ENCODE peak calls at places on chromosomes 1 and 21, in seven cellular contexts. N is thyroid gland, H is A549, U is psoas muscle, J is PC-3, D is AG04450, E is Panc1. A is an unnamed sample.
A peak's percentile ranks its signal among the peaks of the same experiment; 100 is the strongest.

GRCh38 chr21:17537299-17537698 is 24.5 kb downstream of the CXADR start:
- DNase-seq in J (peak; percentile 55), E (no peak), H (peak; percentile 31), U (no peak), N (no peak), D (no peak), A (no peak)

GRCh38 chr1:6267686-6268281 is 6.9 kb upstream of the GPR153 start:
- DNase-seq in E (no peak), U (no peak), N (no peak), J (peak; percentile 91), D (no peak), H (no peak), A (no peak)

GRCh38 chr1:209150114-209150513 is 433.4 kb upstream of the CAMK1G start:
- DNase-seq in D (peak; percentile 1), J (peak; percentile 70), E (no peak), U (no peak), H (peak; percentile 24), N (no peak), A (no peak)

GRCh38 chr1:103790172-103790571 is 40.5 kb downstream of the AMY1C start:
- DNase-seq in N (no peak), U (no peak), H (no peak), J (no peak), E (no peak), D (no peak), A (no peak)

GRCh38 chr1:90724361-90724760 is 7.3 kb upstream of the BARHL2 start:
- DNase-seq in J (no peak), U (no peak), D (no peak), N (no peak), H (no peak), E (no peak), A (no peak)

GRCh38 chr21:38234395-38235142 is 22.2 kb upstream of the KCNJ15 start:
- DNase-seq in E (no peak), H (no peak), U (no peak), N (peak; percentile 85), J (peak; percentile 95), D (no peak), A (no peak)

GRCh38 chr1:172145231-172145651 is 275.2 kb upstream of the C1orf105 start:
- DNase-seq in J (no peak), D (no peak), U (no peak), H (no peak), N (no peak), E (no peak), A (no peak)

GRCh38 chr1:108513114-108513513 is 46.8 kb upstream of the EEIG2 start:
- DNase-seq in D (no peak), U (no peak), J (no peak), H (no peak), N (no peak), E (no peak), A (no peak)

GRCh38 chr1:41239988-41240610 is 2.0 kb downstream of the SCMH1 start:
- DNase-seq in J (peak; percentile 70), D (no peak), U (no peak), N (no peak), H (peak; percentile 73), E (no peak), A (no peak)

GRCh38 chr1:234322979-234323378 is 50.3 kb upstream of the COA6 start:
- DNase-seq in U (no peak), N (peak; percentile 11), J (peak; percentile 41), E (no peak), D (no peak), H (peak; percentile 62), A (no peak)

GRCh38 chr1:97247196-97247595 is 525.6 kb downstream of the PTBP2 start:
- DNase-seq in H (no peak), N (no peak), U (no peak), J (no peak), E (no peak), D (no peak), A (no peak)

GRCh38 chr1:245247791-245248789 is 93.3 kb downstream of the KIF26B start:
- DNase-seq in J (no peak), N (no peak), U (no peak), H (no peak), E (no peak), D (no peak), A (no peak)

GRCh38 chr1:209587778-209588177 is 4.3 kb downstream of the CAMK1G start:
- DNase-seq in U (no peak), E (no peak), N (no peak), J (peak; percentile 93), D (no peak), H (peak; percentile 21), A (no peak)

GRCh38 chr1:15681346-15682290 is 2.5 kb upstream of the PLEKHM2 start:
- DNase-seq in D (no peak), U (peak; percentile 39), H (no peak), E (no peak), N (no peak), J (no peak), A (no peak)

GRCh38 chr1:68270993-68271392 is 38.7 kb upstream of the WLS start:
- DNase-seq in N (no peak), J (no peak), H (no peak), E (no peak), D (no peak), U (no peak), A (no peak)

GRCh38 chr1:226506921-226507320 is 41.6 kb upstream of the STUM start:
- DNase-seq in E (no peak), D (no peak), H (no peak), U (no peak), N (no peak), J (no peak), A (no peak)

GRCh38 chr1:226511296-226511695 is 37.3 kb upstream of the STUM start:
- DNase-seq in H (no peak), N (no peak), J (no peak), U (no peak), E (no peak), D (no peak), A (no peak)

GRCh38 chr1:226510453-226510852 is 38.1 kb upstream of the STUM start:
- DNase-seq in E (no peak), D (no peak), H (no peak), J (no peak), U (no peak), N (no peak), A (no peak)

DNA sequence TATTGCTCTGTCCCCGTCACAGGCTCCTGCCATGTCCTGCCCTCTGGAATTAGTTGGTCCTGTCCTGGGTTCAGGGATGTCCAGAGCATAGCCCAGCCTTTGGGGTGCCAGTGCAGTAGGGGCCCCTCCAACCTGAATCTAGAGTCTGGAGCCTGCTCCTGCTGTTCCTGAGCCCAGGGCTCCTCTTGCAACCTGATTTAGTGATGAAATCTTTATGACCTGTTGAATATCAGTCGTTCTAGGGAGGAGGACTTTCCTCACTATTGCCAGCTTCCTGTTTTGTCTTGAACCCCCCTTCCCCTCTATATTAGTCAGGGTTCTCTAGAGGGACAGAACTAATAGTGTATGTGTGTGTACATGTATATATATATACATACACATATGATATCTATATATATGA is 42.5 kb upstream of the STUM start:
- DNase-seq in J (no peak), H (no peak), D (no peak), N (no peak), E (no peak), U (no peak), A (no peak)
- TF ChIP-seq CTCF in J (no peak), H (no peak), D (no peak), N (no peak), E (no peak), U (no peak), A (no peak)

DNA sequence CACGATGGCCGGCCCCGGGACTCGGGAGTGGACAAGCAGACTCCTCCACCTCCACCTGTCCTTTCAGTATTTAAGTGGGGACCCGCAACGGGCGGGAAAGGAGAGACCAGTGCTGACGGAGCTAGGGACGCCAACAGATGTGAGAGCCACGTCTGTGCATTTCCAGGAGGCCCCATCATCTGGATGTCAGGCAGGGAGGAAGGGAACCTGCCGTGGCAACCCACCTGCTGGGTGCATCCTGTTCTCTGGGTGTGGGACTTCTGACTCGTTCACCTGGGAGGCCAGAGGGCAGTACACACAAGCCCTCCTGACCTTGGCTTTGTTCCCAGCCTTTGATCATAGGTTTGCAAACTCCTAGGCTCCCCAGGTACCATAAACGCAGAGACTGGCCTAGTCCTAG is 5.6 kb upstream of the PCBP3 start:
- DNase-seq in N (no peak), U (no peak), E (no peak), D (no peak), H (no peak), J (no peak), A (peak; percentile 46)
- H3K27ac ChIP-seq in N (no peak overlapping the region), U (no peak overlapping the region), E (no peak overlapping the region), D (no peak overlapping the region), H (no peak overlapping the region), J (no peak overlapping the region), A (no peak overlapping the region)

GRCh38 chr1:181033799-181034391 is at the start of gene MR1:
- DNase-seq in E (peak; percentile 76), N (peak; percentile 34), H (peak; percentile 84), D (peak; percentile 38), U (no peak), J (peak; percentile 81), A (no peak)

GRCh38 chr1:181028241-181029014 is 5.4 kb upstream of the MR1 start:
- DNase-seq in E (no peak), H (no peak), U (no peak), N (no peak), J (no peak), D (peak; percentile 47), A (no peak)

GRCh38 chr1:181036107-181036843 is 2.5 kb downstream of the MR1 start:
- DNase-seq in H (no peak), E (no peak), N (no peak), J (no peak), D (no peak), U (no peak), A (no peak)

GRCh38 chr1:181038399-181038873 is 4.7 kb downstream of the MR1 start:
- DNase-seq in D (no peak), H (peak; percentile 84), N (peak; percentile 35), U (peak; percentile 27), J (peak; percentile 82), E (peak; percentile 45), A (no peak)

DNA sequence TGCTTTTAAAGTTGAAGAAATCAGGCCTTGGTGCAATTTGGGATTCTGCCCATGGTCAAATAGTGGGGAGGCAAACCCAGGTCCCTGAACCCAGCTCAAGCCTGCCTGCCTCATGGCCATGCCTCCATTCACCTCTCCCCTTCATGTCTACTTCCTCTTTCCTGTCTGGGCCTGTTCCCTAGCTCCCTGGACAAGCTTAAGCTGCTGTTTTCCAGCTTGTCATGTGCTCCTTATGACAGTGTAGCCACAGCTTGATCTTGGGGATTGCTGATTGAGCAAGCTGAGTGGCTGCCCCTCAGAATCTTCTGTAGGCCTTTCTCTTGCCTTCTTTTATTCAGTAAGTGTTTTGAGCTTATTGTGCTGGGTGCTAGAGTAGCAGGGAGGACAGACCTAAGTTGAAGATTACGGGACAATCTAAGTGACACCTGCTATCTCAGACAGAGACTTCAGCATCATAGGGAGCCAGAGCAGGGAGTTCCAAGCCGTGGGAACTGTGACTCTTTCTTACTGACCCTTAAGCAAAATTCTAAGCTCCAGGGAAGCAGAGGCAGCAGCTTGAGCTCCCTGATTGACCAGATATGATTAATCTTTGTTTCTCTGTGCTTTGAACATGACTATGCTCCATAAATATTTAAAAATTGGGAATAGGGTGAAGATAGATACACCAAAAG is 520 bp upstream of the MR1 start:
- DNase-seq in E (no peak), U (peak; percentile 21), N (peak; percentile 18), H (peak; percentile 29), J (no peak), D (no peak), A (no peak)
- H3K4me3 ChIP-seq in E (peak overlapping the region; percentile 33), U (peak overlapping the region; percentile 70), N (peak overlapping the region; percentile 34), H (peak overlapping the region; percentile 43), J (peak overlapping the region; percentile 63), D (peak overlapping the region; percentile 21), A (peak overlapping the region; percentile 87)

DNA sequence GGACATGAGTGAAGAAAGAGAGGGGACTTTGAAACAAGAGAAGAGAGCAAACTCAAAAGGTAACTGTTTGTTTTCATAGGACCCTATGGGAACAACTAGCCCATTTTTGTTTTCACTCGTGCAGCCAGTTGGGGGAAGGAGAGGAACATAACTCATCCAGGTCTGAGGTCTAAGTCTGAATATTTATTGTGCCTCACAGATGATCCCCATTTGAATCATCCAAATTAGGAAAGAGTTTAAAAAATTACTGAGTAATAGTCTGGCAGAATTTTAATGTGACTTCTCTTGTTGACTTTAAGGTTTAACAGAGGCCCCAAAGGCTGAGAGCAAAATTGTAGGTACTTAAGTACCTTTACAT is 10.4 kb upstream of the TSPAN2 start:
- DNase-seq in H (no peak), E (no peak), D (no peak), N (no peak), U (no peak), J (peak; percentile 89), A (no peak)
- TF ChIP-seq CTCF in H (no peak), E (no peak), D (no peak), N (no peak), U (no peak), J (no peak), A (no peak)

A was measured in kidney.